ENCODE peak calls at places on chromosomes 12 and 14, in nine cellular contexts. One of them, this sample, is unnamed.
A peak's percentile ranks its signal among the peaks of the same experiment; 100 is the strongest.

GRCh38 chr14:55077155-55077554 is 25.7 kb downstream of the MAPK1IP1L start:
- DNase-seq in fibroblast of lung: no peak
- DNase-seq in GM12878: no peak
- DNase-seq in AG10803: peak; percentile 54
- DNase-seq in cardiac muscle cell: peak; percentile 38
- DNase-seq in spleen: no peak
- DNase-seq in astrocyte of the spinal cord: no peak
- DNase-seq in fibroblast of the aortic adventitia: no peak
- DNase-seq in omental fat pad: no peak
- DNase-seq in this sample: peak; percentile 43

GRCh38 chr12:87796961-87797516 is 232.2 kb downstream of the C12orf50 start:
- DNase-seq in fibroblast of lung: no peak
- DNase-seq in GM12878: no peak
- DNase-seq in AG10803: peak; percentile 11
- DNase-seq in cardiac muscle cell: peak; percentile 24
- DNase-seq in spleen: no peak
- DNase-seq in astrocyte of the spinal cord: no peak
- DNase-seq in fibroblast of the aortic adventitia: peak; percentile 45
- DNase-seq in omental fat pad: no peak
- DNase-seq in this sample: no peak

GRCh38 chr12:62978768-62979167 is 43.8 kb upstream of the PPM1H start:
- DNase-seq in fibroblast of lung: no peak
- DNase-seq in GM12878: no peak
- DNase-seq in AG10803: no peak
- DNase-seq in cardiac muscle cell: no peak
- DNase-seq in spleen: no peak
- DNase-seq in astrocyte of the spinal cord: no peak
- DNase-seq in fibroblast of the aortic adventitia: no peak
- DNase-seq in omental fat pad: no peak
- DNase-seq in this sample: no peak

GRCh38 chr14:75428230-75429104 is 645 bp downstream of the JDP2 start:
- DNase-seq in fibroblast of lung: no peak
- DNase-seq in GM12878: no peak
- DNase-seq in AG10803: peak; percentile 38
- DNase-seq in cardiac muscle cell: peak; percentile 44
- DNase-seq in spleen: peak; percentile 90
- DNase-seq in astrocyte of the spinal cord: no peak
- DNase-seq in fibroblast of the aortic adventitia: peak; percentile 20
- DNase-seq in omental fat pad: no peak
- DNase-seq in this sample: no peak

GRCh38 chr14:96502621-96503251 is 554 bp downstream of the PAPOLA start:
- DNase-seq in fibroblast of lung: peak; percentile 43
- DNase-seq in GM12878: no peak
- DNase-seq in AG10803: peak; percentile 20
- DNase-seq in cardiac muscle cell: peak; percentile 49
- DNase-seq in spleen: peak; percentile 94
- DNase-seq in astrocyte of the spinal cord: peak; percentile 22
- DNase-seq in fibroblast of the aortic adventitia: peak; percentile 25
- DNase-seq in omental fat pad: no peak
- DNase-seq in this sample: peak; percentile 31

GRCh38 chr14:90619911-90620310 is 196.3 kb downstream of the TTC7B start:
- DNase-seq in fibroblast of lung: no peak
- DNase-seq in GM12878: no peak
- DNase-seq in AG10803: no peak
- DNase-seq in cardiac muscle cell: no peak
- DNase-seq in spleen: no peak
- DNase-seq in astrocyte of the spinal cord: no peak
- DNase-seq in fibroblast of the aortic adventitia: no peak
- DNase-seq in omental fat pad: no peak
- DNase-seq in this sample: no peak

GRCh38 chr14:67623114-67623513 is 3.4 kb downstream of the ARG2 start:
- DNase-seq in fibroblast of lung: peak; percentile 57
- DNase-seq in GM12878: no peak
- DNase-seq in AG10803: peak; percentile 28
- DNase-seq in cardiac muscle cell: peak; percentile 56
- DNase-seq in spleen: no peak
- DNase-seq in astrocyte of the spinal cord: no peak
- DNase-seq in fibroblast of the aortic adventitia: no peak
- DNase-seq in omental fat pad: no peak
- DNase-seq in this sample: peak; percentile 49

GRCh38 chr12:103865151-103865730 is 24.2 kb upstream of the NT5DC3 start:
- DNase-seq in fibroblast of lung: no peak
- DNase-seq in GM12878: no peak
- DNase-seq in AG10803: no peak
- DNase-seq in cardiac muscle cell: no peak
- DNase-seq in spleen: no peak
- DNase-seq in astrocyte of the spinal cord: no peak
- DNase-seq in fibroblast of the aortic adventitia: no peak
- DNase-seq in omental fat pad: no peak
- DNase-seq in this sample: no peak

GRCh38 chr14:56328021-56328420 is 209.8 kb downstream of the PELI2 start:
- DNase-seq in fibroblast of lung: no peak
- DNase-seq in GM12878: no peak
- DNase-seq in AG10803: no peak
- DNase-seq in cardiac muscle cell: no peak
- DNase-seq in spleen: no peak
- DNase-seq in astrocyte of the spinal cord: no peak
- DNase-seq in fibroblast of the aortic adventitia: no peak
- DNase-seq in omental fat pad: no peak
- DNase-seq in this sample: no peak

GRCh38 chr14:99603471-99603933 is 505 bp downstream of the CCDC85C start:
- DNase-seq in fibroblast of lung: no peak
- DNase-seq in GM12878: no peak
- DNase-seq in AG10803: peak; percentile 43
- DNase-seq in cardiac muscle cell: peak; percentile 42
- DNase-seq in spleen: peak; percentile 89
- DNase-seq in astrocyte of the spinal cord: peak; percentile 53
- DNase-seq in fibroblast of the aortic adventitia: peak; percentile 46
- DNase-seq in omental fat pad: no peak
- DNase-seq in this sample: peak; percentile 17

GRCh38 chr12:30134229-30134628 is 350.5 kb upstream of the TMTC1 start:
- DNase-seq in fibroblast of lung: no peak
- DNase-seq in GM12878: no peak
- DNase-seq in AG10803: no peak
- DNase-seq in cardiac muscle cell: no peak
- DNase-seq in spleen: no peak
- DNase-seq in astrocyte of the spinal cord: no peak
- DNase-seq in fibroblast of the aortic adventitia: no peak
- DNase-seq in omental fat pad: no peak
- DNase-seq in this sample: no peak

GRCh38 chr12:96811083-96811482 is 96.0 kb upstream of the NEDD1 start:
- DNase-seq in fibroblast of lung: peak; percentile 40
- DNase-seq in GM12878: no peak
- DNase-seq in AG10803: peak; percentile 52
- DNase-seq in cardiac muscle cell: peak; percentile 80
- DNase-seq in spleen: no peak
- DNase-seq in astrocyte of the spinal cord: peak; percentile 90
- DNase-seq in fibroblast of the aortic adventitia: peak; percentile 71
- DNase-seq in omental fat pad: no peak
- DNase-seq in this sample: peak; percentile 60

GRCh38 chr12:579450-580110 is 83.7 kb downstream of the NINJ2 start:
- DNase-seq in fibroblast of lung: no peak
- DNase-seq in GM12878: no peak
- DNase-seq in AG10803: no peak
- DNase-seq in cardiac muscle cell: no peak
- DNase-seq in spleen: no peak
- DNase-seq in astrocyte of the spinal cord: no peak
- DNase-seq in fibroblast of the aortic adventitia: no peak
- DNase-seq in omental fat pad: no peak
- DNase-seq in this sample: no peak

GRCh38 chr12:52337054-52337453 is 15.9 kb upstream of the KRT83 start:
- DNase-seq in fibroblast of lung: no peak
- DNase-seq in GM12878: no peak
- DNase-seq in AG10803: no peak
- DNase-seq in cardiac muscle cell: peak; percentile 5
- DNase-seq in spleen: no peak
- DNase-seq in astrocyte of the spinal cord: no peak
- DNase-seq in fibroblast of the aortic adventitia: no peak
- DNase-seq in omental fat pad: no peak
- DNase-seq in this sample: no peak

GRCh38 chr14:91911474-91912032 is 35.9 kb downstream of the FBLN5 start:
- DNase-seq in fibroblast of lung: peak; percentile 64
- DNase-seq in GM12878: peak; percentile 13
- DNase-seq in AG10803: peak; percentile 39
- DNase-seq in cardiac muscle cell: peak; percentile 75
- DNase-seq in spleen: no peak
- DNase-seq in astrocyte of the spinal cord: peak; percentile 49
- DNase-seq in fibroblast of the aortic adventitia: peak; percentile 65
- DNase-seq in omental fat pad: no peak
- DNase-seq in this sample: peak; percentile 52
- TF ChIP-seq CTCF in fibroblast of lung: peak; percentile 54
- TF ChIP-seq CTCF in GM12878: peak; percentile 39
- TF ChIP-seq CTCF in AG10803: peak; percentile 49
- TF ChIP-seq CTCF in cardiac muscle cell: peak; percentile 75
- TF ChIP-seq CTCF in spleen: no peak
- TF ChIP-seq CTCF in astrocyte of the spinal cord: peak; percentile 57
- TF ChIP-seq CTCF in fibroblast of the aortic adventitia: peak; percentile 65
- TF ChIP-seq CTCF in omental fat pad: no peak
- TF ChIP-seq CTCF in this sample: peak; percentile 47

GRCh38 chr12:85275359-85275758 is 4.7 kb upstream of the ALX1 start:
- DNase-seq in fibroblast of lung: no peak
- DNase-seq in GM12878: no peak
- DNase-seq in AG10803: no peak
- DNase-seq in cardiac muscle cell: no peak
- DNase-seq in spleen: no peak
- DNase-seq in astrocyte of the spinal cord: no peak
- DNase-seq in fibroblast of the aortic adventitia: peak; percentile 3
- DNase-seq in omental fat pad: no peak
- DNase-seq in this sample: no peak

GRCh38 chr12:85278598-85279448 is 1.2 kb upstream of the ALX1 start:
- DNase-seq in fibroblast of lung: no peak
- DNase-seq in GM12878: no peak
- DNase-seq in AG10803: no peak
- DNase-seq in cardiac muscle cell: no peak
- DNase-seq in spleen: peak; percentile 69
- DNase-seq in astrocyte of the spinal cord: peak; percentile 19
- DNase-seq in fibroblast of the aortic adventitia: no peak
- DNase-seq in omental fat pad: no peak
- DNase-seq in this sample: no peak

GRCh38 chr12:85273411-85274075 is 6.5 kb upstream of the ALX1 start:
- DNase-seq in fibroblast of lung: no peak
- DNase-seq in GM12878: no peak
- DNase-seq in AG10803: no peak
- DNase-seq in cardiac muscle cell: no peak
- DNase-seq in spleen: peak; percentile 59
- DNase-seq in astrocyte of the spinal cord: no peak
- DNase-seq in fibroblast of the aortic adventitia: no peak
- DNase-seq in omental fat pad: no peak
- DNase-seq in this sample: no peak

GRCh38 chr12:85277900-85278597 is 2.0 kb upstream of the ALX1 start:
- DNase-seq in fibroblast of lung: no peak
- DNase-seq in GM12878: no peak
- DNase-seq in AG10803: no peak
- DNase-seq in cardiac muscle cell: no peak
- DNase-seq in spleen: peak; percentile 59
- DNase-seq in astrocyte of the spinal cord: peak; percentile 22
- DNase-seq in fibroblast of the aortic adventitia: no peak
- DNase-seq in omental fat pad: no peak
- DNase-seq in this sample: no peak

GRCh38 chr12:85274076-85274415 is 6.0 kb upstream of the ALX1 start:
- DNase-seq in fibroblast of lung: no peak
- DNase-seq in GM12878: no peak
- DNase-seq in AG10803: no peak
- DNase-seq in cardiac muscle cell: no peak
- DNase-seq in spleen: no peak
- DNase-seq in astrocyte of the spinal cord: no peak
- DNase-seq in fibroblast of the aortic adventitia: no peak
- DNase-seq in omental fat pad: no peak
- DNase-seq in this sample: no peak
- TF ChIP-seq CTCF in fibroblast of lung: no peak
- TF ChIP-seq CTCF in GM12878: no peak
- TF ChIP-seq CTCF in AG10803: no peak
- TF ChIP-seq CTCF in cardiac muscle cell: no peak
- TF ChIP-seq CTCF in spleen: no peak
- TF ChIP-seq CTCF in astrocyte of the spinal cord: no peak
- TF ChIP-seq CTCF in fibroblast of the aortic adventitia: no peak
- TF ChIP-seq CTCF in omental fat pad: no peak
- TF ChIP-seq CTCF in this sample: no peak

DNA sequence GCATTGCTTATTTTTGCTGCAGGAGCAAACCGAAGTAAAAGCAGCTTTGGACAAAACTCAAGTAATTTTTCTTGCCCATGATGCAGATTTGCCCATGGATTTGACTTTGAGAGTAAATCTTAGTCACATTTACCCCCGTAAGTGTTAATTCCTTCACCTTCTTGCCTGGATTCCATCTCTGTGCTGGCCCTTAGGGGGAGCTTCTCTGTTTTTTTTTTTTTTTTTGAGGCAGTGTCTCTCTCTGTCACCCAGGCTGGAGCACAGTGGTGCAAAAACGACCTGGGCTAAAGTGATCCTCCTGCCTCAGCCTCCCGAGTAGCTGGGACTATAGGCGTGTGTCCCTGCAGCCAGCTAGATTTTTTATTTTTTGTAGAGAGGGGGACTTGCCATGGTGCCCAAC is 210.2 kb downstream of the FUT8 start:
- DNase-seq in fibroblast of lung: no peak
- DNase-seq in GM12878: no peak
- DNase-seq in AG10803: no peak
- DNase-seq in cardiac muscle cell: no peak
- DNase-seq in spleen: no peak
- DNase-seq in astrocyte of the spinal cord: no peak
- DNase-seq in fibroblast of the aortic adventitia: no peak
- DNase-seq in omental fat pad: no peak
- DNase-seq in this sample: no peak
- TF ChIP-seq CTCF in fibroblast of lung: no peak
- TF ChIP-seq CTCF in GM12878: no peak
- TF ChIP-seq CTCF in AG10803: no peak
- TF ChIP-seq CTCF in cardiac muscle cell: no peak
- TF ChIP-seq CTCF in spleen: no peak
- TF ChIP-seq CTCF in astrocyte of the spinal cord: no peak
- TF ChIP-seq CTCF in fibroblast of the aortic adventitia: no peak
- TF ChIP-seq CTCF in omental fat pad: no peak
- TF ChIP-seq CTCF in this sample: no peak

GRCh38 chr14:95349241-95349640 is 29.5 kb upstream of the CLMN start:
- DNase-seq in fibroblast of lung: no peak
- DNase-seq in GM12878: no peak
- DNase-seq in AG10803: no peak
- DNase-seq in cardiac muscle cell: no peak
- DNase-seq in spleen: no peak
- DNase-seq in astrocyte of the spinal cord: no peak
- DNase-seq in fibroblast of the aortic adventitia: no peak
- DNase-seq in omental fat pad: no peak
- DNase-seq in this sample: no peak

GRCh38 chr14:95346820-95347219 is 27.1 kb upstream of the CLMN start:
- DNase-seq in fibroblast of lung: no peak
- DNase-seq in GM12878: no peak
- DNase-seq in AG10803: no peak
- DNase-seq in cardiac muscle cell: no peak
- DNase-seq in spleen: no peak
- DNase-seq in astrocyte of the spinal cord: peak; percentile 10
- DNase-seq in fibroblast of the aortic adventitia: no peak
- DNase-seq in omental fat pad: no peak
- DNase-seq in this sample: peak; percentile 25

GRCh38 chr14:95345032-95345431 is 25.3 kb upstream of the CLMN start:
- DNase-seq in fibroblast of lung: no peak
- DNase-seq in GM12878: no peak
- DNase-seq in AG10803: no peak
- DNase-seq in cardiac muscle cell: no peak
- DNase-seq in spleen: no peak
- DNase-seq in astrocyte of the spinal cord: no peak
- DNase-seq in fibroblast of the aortic adventitia: no peak
- DNase-seq in omental fat pad: no peak
- DNase-seq in this sample: no peak

GRCh38 chr14:95346266-95346665 is 26.6 kb upstream of the CLMN start:
- DNase-seq in fibroblast of lung: no peak
- DNase-seq in GM12878: no peak
- DNase-seq in AG10803: no peak
- DNase-seq in cardiac muscle cell: no peak
- DNase-seq in spleen: no peak
- DNase-seq in astrocyte of the spinal cord: no peak
- DNase-seq in fibroblast of the aortic adventitia: no peak
- DNase-seq in omental fat pad: no peak
- DNase-seq in this sample: no peak

GRCh38 chr14:95348395-95349080 is 28.8 kb upstream of the CLMN start:
- DNase-seq in fibroblast of lung: no peak
- DNase-seq in GM12878: no peak
- DNase-seq in AG10803: no peak
- DNase-seq in cardiac muscle cell: no peak
- DNase-seq in spleen: no peak
- DNase-seq in astrocyte of the spinal cord: no peak
- DNase-seq in fibroblast of the aortic adventitia: no peak
- DNase-seq in omental fat pad: no peak
- DNase-seq in this sample: no peak
- TF ChIP-seq CTCF in fibroblast of lung: no peak
- TF ChIP-seq CTCF in GM12878: no peak
- TF ChIP-seq CTCF in AG10803: no peak
- TF ChIP-seq CTCF in cardiac muscle cell: no peak
- TF ChIP-seq CTCF in spleen: no peak
- TF ChIP-seq CTCF in astrocyte of the spinal cord: no peak
- TF ChIP-seq CTCF in fibroblast of the aortic adventitia: no peak
- TF ChIP-seq CTCF in omental fat pad: no peak
- TF ChIP-seq CTCF in this sample: no peak

This sample was measured in fibroblast of mammary gland.